ENCODE peak calls at places on chromosomes 11 and 22, in ten cellular contexts. W, U, E, T, M, G, J, Q, L and X are unnamed samples.

GRCh38 chr22:23012081-23012622 is 58.2 kb upstream of the GNAZ start:
- DNase-seq in M (no peak), L (no peak), T (no peak), J (no peak), U (peak; percentile 59), Q (no peak), E (no peak), G (no peak), W (no peak), X (no peak)

GRCh38 chr11:113504586-113504985 is 29.4 kb upstream of the DRD2 start:
- DNase-seq in W (no peak), E (no peak), L (no peak), Q (no peak), G (no peak), U (no peak), M (no peak), J (no peak), T (no peak), X (no peak)

GRCh38 chr11:36249271-36249670 is 40.0 kb downstream of the COMMD9 start:
- DNase-seq in W (no peak), J (no peak), M (no peak), Q (peak; percentile 83), L (peak; percentile 77), U (no peak), T (no peak), G (no peak), E (no peak), X (peak; percentile 77)

GRCh38 chr22:49789289-49790141 is 38.2 kb downstream of the BRD1 start:
- DNase-seq in E (no peak), G (peak; percentile 20), L (no peak), J (no peak), M (no peak), Q (no peak), W (no peak), U (no peak), T (peak; percentile 33), X (no peak)

GRCh38 chr11:23288001-23288783 is 427.9 kb upstream of the CCDC179 start:
- DNase-seq in E (no peak), T (no peak), G (no peak), W (no peak), J (no peak), U (no peak), M (no peak), L (peak; percentile 72), Q (peak; percentile 31), X (peak; percentile 9)

GRCh38 chr11:121452609-121453150 is at the start of gene SORL1-AS1:
- DNase-seq in M (no peak), E (no peak), W (no peak), T (no peak), G (no peak), J (no peak), U (peak; percentile 76), Q (no peak), L (no peak), X (no peak)

GRCh38 chr22:49052023-49052538 is 775.6 kb downstream of the BRD1 start:
- DNase-seq in M (no peak), W (no peak), T (no peak), E (no peak), G (peak; percentile 9), U (no peak), L (no peak), Q (no peak), J (no peak), X (no peak)

GRCh38 chr11:116515666-116516184 is 257.1 kb downstream of the BUD13 start:
- DNase-seq in G (no peak), Q (no peak), E (peak; percentile 26), M (no peak), T (no peak), U (no peak), L (no peak), W (no peak), J (no peak), X (no peak)

GRCh38 chr22:17773606-17774205 is 563 bp downstream of the BID start:
- DNase-seq in E (no peak), U (peak; percentile 75), J (no peak), G (peak; percentile 48), M (peak; percentile 80), L (no peak), T (peak; percentile 40), W (peak; percentile 72), Q (no peak), X (no peak)

GRCh38 chr22:27108425-27109114 is 451.2 kb downstream of the MIAT start:
- DNase-seq in G (no peak), M (no peak), E (peak; percentile 90), J (no peak), Q (no peak), U (no peak), L (no peak), T (no peak), W (no peak), X (no peak)

GRCh38 chr22:18984564-18984963 is 48.5 kb upstream of the PRODH start:
- DNase-seq in T (no peak), U (no peak), G (no peak), M (no peak), E (peak; percentile 55), J (no peak), W (no peak), L (no peak), Q (no peak), X (no peak)

GRCh38 chr22:18988958-18989357 is 52.9 kb upstream of the PRODH start:
- DNase-seq in L (no peak), U (no peak), W (no peak), J (no peak), G (no peak), Q (no peak), T (no peak), M (no peak), E (no peak), X (no peak)

GRCh38 chr22:18990355-18991137 is 54.5 kb upstream of the PRODH start:
- DNase-seq in L (no peak), E (peak; percentile 31), G (no peak), Q (no peak), T (no peak), M (no peak), J (no peak), U (no peak), W (no peak), X (no peak)

GRCh38 chr22:18985761-18986160 is 49.7 kb upstream of the PRODH start:
- DNase-seq in Q (no peak), M (no peak), T (no peak), W (no peak), G (no peak), J (no peak), E (peak; percentile 55), L (no peak), U (no peak), X (no peak)

DNA sequence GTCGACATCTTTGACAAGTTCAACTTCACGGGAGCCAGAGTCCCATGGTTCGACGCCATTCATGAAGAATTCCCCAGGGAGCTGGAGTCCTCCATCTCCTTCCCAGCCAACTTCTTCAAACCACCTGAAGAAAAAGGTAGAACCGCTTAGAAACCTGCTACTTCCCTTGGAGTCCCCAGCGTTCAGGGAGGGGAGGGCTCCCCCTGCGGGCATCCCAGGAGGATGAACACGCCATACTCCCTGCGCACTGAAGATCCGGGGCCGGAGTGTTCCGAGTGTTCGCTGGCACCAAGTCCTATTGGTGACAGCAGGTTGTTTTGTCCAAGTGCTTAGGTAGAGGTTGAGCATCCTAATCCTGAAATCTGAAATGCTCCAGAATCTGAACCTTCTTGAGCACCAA is 51.7 kb upstream of the PRODH start:
- DNase-seq in T (peak; percentile 32), G (no peak), Q (no peak), U (peak; percentile 8), M (no peak), L (no peak), W (peak; percentile 35), E (peak; percentile 46), J (no peak), X (no peak)
- TF ChIP-seq CTCF in T (peak; percentile 35), G (no peak), Q (peak; percentile 66), U (peak; percentile 22), M (peak; percentile 47), L (peak; percentile 57), W (peak; percentile 51), E (no peak), J (no peak), X (peak; percentile 65)

DNA sequence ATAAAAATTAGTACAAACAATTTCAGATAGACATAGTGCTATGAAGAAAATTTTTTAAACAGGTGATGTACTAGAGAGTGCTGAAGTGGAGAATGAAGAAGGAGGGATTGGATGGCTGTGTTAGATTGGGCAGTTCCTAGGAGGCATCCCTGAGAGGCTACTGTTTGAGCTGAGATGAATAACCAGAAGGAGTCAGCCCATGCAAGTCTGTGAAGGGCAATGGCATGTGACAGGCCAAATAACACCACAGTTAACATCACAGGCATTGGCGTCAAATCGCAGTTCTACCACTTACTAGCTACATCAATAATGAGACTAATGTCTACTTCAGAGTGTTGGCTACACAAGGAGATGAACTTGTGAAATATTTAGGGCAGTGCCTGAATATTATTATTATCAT is 35.4 kb downstream of the HORMAD2 start:
- DNase-seq in G (no peak), J (no peak), T (no peak), E (no peak), U (no peak), L (no peak), Q (no peak), M (no peak), W (no peak), X (no peak)
- TF ChIP-seq CTCF in G (no peak), J (no peak), T (no peak), E (no peak), U (no peak), L (no peak), Q (no peak), M (no peak), W (peak; percentile 4), X (peak; percentile 32)

GRCh38 chr22:35893698-35894097 is 134.9 kb downstream of the RBFOX2 start:
- DNase-seq in M (no peak), U (no peak), Q (no peak), E (no peak), G (no peak), J (no peak), T (no peak), L (no peak), W (no peak), X (no peak)

GRCh38 chr22:35892192-35892591 is 136.4 kb downstream of the RBFOX2 start:
- DNase-seq in W (no peak), J (no peak), M (no peak), E (no peak), L (peak; percentile 18), G (no peak), Q (peak; percentile 65), T (no peak), U (no peak), X (no peak)

GRCh38 chr22:35894464-35894878 is 134.2 kb downstream of the RBFOX2 start:
- DNase-seq in T (no peak), L (no peak), J (peak; percentile 10), Q (no peak), G (no peak), U (no peak), M (no peak), W (peak; percentile 73), E (peak; percentile 79), X (no peak)

GRCh38 chr22:35896306-35896705 is 132.3 kb downstream of the RBFOX2 start:
- DNase-seq in U (no peak), J (no peak), T (no peak), Q (no peak), G (no peak), E (no peak), M (no peak), W (no peak), L (no peak), X (no peak)

GRCh38 chr22:35894937-35895708 is 133.5 kb downstream of the RBFOX2 start:
- DNase-seq in G (no peak), E (no peak), U (no peak), W (peak; percentile 78), Q (peak; percentile 42), T (no peak), M (no peak), J (peak; percentile 34), L (peak; percentile 29), X (no peak)
- TF ChIP-seq CTCF in G (no peak), E (no peak), U (no peak), W (no peak), Q (no peak), T (no peak), M (no peak), J (no peak), L (no peak), X (no peak)

GRCh38 chr11:73258104-73258684 is 13.9 kb upstream of the P2RY6 start:
- DNase-seq in E (peak; percentile 69), W (no peak), J (no peak), G (no peak), T (no peak), L (no peak), U (no peak), Q (no peak), M (no peak), X (peak; percentile 32)
- TF ChIP-seq CTCF in E (no peak), W (no peak), J (no peak), G (no peak), T (no peak), L (no peak), U (no peak), Q (no peak), M (no peak), X (no peak)